ENCODE peak calls at places on chromosomes 16 and 17, in seven cellular contexts. One of them, this sample, is unnamed.

GRCh38 chr16:17379121-17379571 is 91.6 kb downstream of the XYLT1 start:
- DNase-seq in stomach: no peak
- DNase-seq in IMR-90: peak
- DNase-seq in pancreas: no peak
- DNase-seq in stimulated activated CD4-positive, alpha-beta T cell treated with anti-CD3 and anti-CD28 coated beads, TNF-alpha, amount 100 ng/mL, for 24 hours: no peak
- DNase-seq in activated gamma-delta T cell treated with anti-CD3 and anti-CD28 coated beads, Interleukin-2, amount 50 U/mL, for 16 hours: no peak
- DNase-seq in activated CD4-positive, alpha-beta T cell treated with anti-CD3 and anti-CD28 coated beads, Interleukin-2, amount 50 U/mL, for 1 hour: no peak
- DNase-seq in this sample: no peak

GRCh38 chr17:15918661-15919259 is 26.2 kb upstream of the ADORA2B start:
- DNase-seq in stomach: peak
- DNase-seq in IMR-90: no peak
- DNase-seq in pancreas: peak
- DNase-seq in stimulated activated CD4-positive, alpha-beta T cell treated with anti-CD3 and anti-CD28 coated beads, TNF-alpha, amount 100 ng/mL, for 24 hours: no peak
- DNase-seq in activated gamma-delta T cell treated with anti-CD3 and anti-CD28 coated beads, Interleukin-2, amount 50 U/mL, for 16 hours: no peak
- DNase-seq in activated CD4-positive, alpha-beta T cell treated with anti-CD3 and anti-CD28 coated beads, Interleukin-2, amount 50 U/mL, for 1 hour: no peak
- DNase-seq in this sample: no peak

GRCh38 chr17:45783593-45784292 is 377 bp upstream of the CRHR1 start:
- DNase-seq in stomach: no peak
- DNase-seq in IMR-90: no peak
- DNase-seq in pancreas: no peak
- DNase-seq in stimulated activated CD4-positive, alpha-beta T cell treated with anti-CD3 and anti-CD28 coated beads, TNF-alpha, amount 100 ng/mL, for 24 hours: no peak
- DNase-seq in activated gamma-delta T cell treated with anti-CD3 and anti-CD28 coated beads, Interleukin-2, amount 50 U/mL, for 16 hours: no peak
- DNase-seq in activated CD4-positive, alpha-beta T cell treated with anti-CD3 and anti-CD28 coated beads, Interleukin-2, amount 50 U/mL, for 1 hour: no peak
- DNase-seq in this sample: no peak

GRCh38 chr17:49031965-49032928 is 35.1 kb downstream of the IGF2BP1 start:
- DNase-seq in stomach: peak
- DNase-seq in IMR-90: peak
- DNase-seq in pancreas: no peak
- DNase-seq in stimulated activated CD4-positive, alpha-beta T cell treated with anti-CD3 and anti-CD28 coated beads, TNF-alpha, amount 100 ng/mL, for 24 hours: peak
- DNase-seq in activated gamma-delta T cell treated with anti-CD3 and anti-CD28 coated beads, Interleukin-2, amount 50 U/mL, for 16 hours: no peak
- DNase-seq in activated CD4-positive, alpha-beta T cell treated with anti-CD3 and anti-CD28 coated beads, Interleukin-2, amount 50 U/mL, for 1 hour: peak
- DNase-seq in this sample: peak

GRCh38 chr17:49512296-49513043 is 17.4 kb downstream of the NGFR start:
- DNase-seq in stomach: no peak
- DNase-seq in IMR-90: no peak
- DNase-seq in pancreas: peak
- DNase-seq in stimulated activated CD4-positive, alpha-beta T cell treated with anti-CD3 and anti-CD28 coated beads, TNF-alpha, amount 100 ng/mL, for 24 hours: no peak
- DNase-seq in activated gamma-delta T cell treated with anti-CD3 and anti-CD28 coated beads, Interleukin-2, amount 50 U/mL, for 16 hours: no peak
- DNase-seq in activated CD4-positive, alpha-beta T cell treated with anti-CD3 and anti-CD28 coated beads, Interleukin-2, amount 50 U/mL, for 1 hour: no peak
- DNase-seq in this sample: no peak

GRCh38 chr17:44854201-44854600 is 6.5 kb downstream of the HIGD1B start:
- DNase-seq in stomach: no peak
- DNase-seq in IMR-90: no peak
- DNase-seq in pancreas: no peak
- DNase-seq in stimulated activated CD4-positive, alpha-beta T cell treated with anti-CD3 and anti-CD28 coated beads, TNF-alpha, amount 100 ng/mL, for 24 hours: no peak
- DNase-seq in activated gamma-delta T cell treated with anti-CD3 and anti-CD28 coated beads, Interleukin-2, amount 50 U/mL, for 16 hours: no peak
- DNase-seq in activated CD4-positive, alpha-beta T cell treated with anti-CD3 and anti-CD28 coated beads, Interleukin-2, amount 50 U/mL, for 1 hour: no peak
- DNase-seq in this sample: no peak

GRCh38 chr17:81030726-81031570 is 4.0 kb upstream of the BAIAP2 start:
- DNase-seq in stomach: no peak
- DNase-seq in IMR-90: no peak
- DNase-seq in pancreas: peak
- DNase-seq in stimulated activated CD4-positive, alpha-beta T cell treated with anti-CD3 and anti-CD28 coated beads, TNF-alpha, amount 100 ng/mL, for 24 hours: no peak
- DNase-seq in activated gamma-delta T cell treated with anti-CD3 and anti-CD28 coated beads, Interleukin-2, amount 50 U/mL, for 16 hours: no peak
- DNase-seq in activated CD4-positive, alpha-beta T cell treated with anti-CD3 and anti-CD28 coated beads, Interleukin-2, amount 50 U/mL, for 1 hour: no peak
- DNase-seq in this sample: no peak

GRCh38 chr16:81817789-81818304 is 38.8 kb downstream of the PLCG2 start:
- DNase-seq in stomach: peak
- DNase-seq in IMR-90: no peak
- DNase-seq in pancreas: no peak
- DNase-seq in stimulated activated CD4-positive, alpha-beta T cell treated with anti-CD3 and anti-CD28 coated beads, TNF-alpha, amount 100 ng/mL, for 24 hours: no peak
- DNase-seq in activated gamma-delta T cell treated with anti-CD3 and anti-CD28 coated beads, Interleukin-2, amount 50 U/mL, for 16 hours: no peak
- DNase-seq in activated CD4-positive, alpha-beta T cell treated with anti-CD3 and anti-CD28 coated beads, Interleukin-2, amount 50 U/mL, for 1 hour: no peak
- DNase-seq in this sample: no peak

GRCh38 chr16:83926726-83927397 is 26.2 kb upstream of the OSGIN1 start:
- DNase-seq in stomach: peak
- DNase-seq in IMR-90: peak
- DNase-seq in pancreas: peak
- DNase-seq in stimulated activated CD4-positive, alpha-beta T cell treated with anti-CD3 and anti-CD28 coated beads, TNF-alpha, amount 100 ng/mL, for 24 hours: peak
- DNase-seq in activated gamma-delta T cell treated with anti-CD3 and anti-CD28 coated beads, Interleukin-2, amount 50 U/mL, for 16 hours: peak
- DNase-seq in activated CD4-positive, alpha-beta T cell treated with anti-CD3 and anti-CD28 coated beads, Interleukin-2, amount 50 U/mL, for 1 hour: peak
- DNase-seq in this sample: peak

GRCh38 chr16:31177136-31177535 is 2.8 kb upstream of the FUS start:
- DNase-seq in stomach: no peak
- DNase-seq in IMR-90: peak
- DNase-seq in pancreas: no peak
- DNase-seq in stimulated activated CD4-positive, alpha-beta T cell treated with anti-CD3 and anti-CD28 coated beads, TNF-alpha, amount 100 ng/mL, for 24 hours: no peak
- DNase-seq in activated gamma-delta T cell treated with anti-CD3 and anti-CD28 coated beads, Interleukin-2, amount 50 U/mL, for 16 hours: peak
- DNase-seq in activated CD4-positive, alpha-beta T cell treated with anti-CD3 and anti-CD28 coated beads, Interleukin-2, amount 50 U/mL, for 1 hour: peak
- DNase-seq in this sample: peak

GRCh38 chr16:57564571-57565270 is 22.3 kb downstream of the ADGRG5 start:
- DNase-seq in stomach: no peak
- DNase-seq in IMR-90: peak
- DNase-seq in pancreas: no peak
- DNase-seq in stimulated activated CD4-positive, alpha-beta T cell treated with anti-CD3 and anti-CD28 coated beads, TNF-alpha, amount 100 ng/mL, for 24 hours: no peak
- DNase-seq in activated gamma-delta T cell treated with anti-CD3 and anti-CD28 coated beads, Interleukin-2, amount 50 U/mL, for 16 hours: no peak
- DNase-seq in activated CD4-positive, alpha-beta T cell treated with anti-CD3 and anti-CD28 coated beads, Interleukin-2, amount 50 U/mL, for 1 hour: no peak
- DNase-seq in this sample: peak

This sample was measured in cardiac fibroblast.